ENCODE peak calls at places on chromosome 19, in eight cellular contexts. N is thyroid gland, Y is body of pancreas, A is left lung, L is astrocyte of the spinal cord, K is Calu3, P is fibroblast of pulmonary artery, E is stomach. Z is an unnamed sample.

GRCh38 chr19:11949201-11949600 is 15.6 kb upstream of the ZNF763 start:
- DNase-seq in N (no peak), Y (no peak), A (no peak), L (no peak), K (no peak), P (no peak), E (no peak), Z (no peak)

GRCh38 chr19:58394821-58395219 is 636 bp upstream of the RNF225 start:
- DNase-seq in N (no peak), Y (no peak), A (no peak), L (no peak), K (no peak), P (no peak), E (no peak), Z (no peak)

GRCh38 chr19:7137120-7137519 is 67.6 kb downstream of the ZNF557 start:
- DNase-seq in N (no peak), Y (no peak), A (no peak), L (no peak), K (no peak), P (no peak), E (no peak), Z (no peak)

GRCh38 chr19:18795540-18795939 is 4.4 kb upstream of the COMP start:
- DNase-seq in N (no peak), Y (no peak), A (peak), L (no peak), K (no peak), P (peak), E (no peak), Z (no peak)

GRCh38 chr19:39927524-39928356 is 6.7 kb downstream of the FCGBP start:
- DNase-seq in N (no peak), Y (no peak), A (no peak), L (no peak), K (no peak), P (no peak), E (peak), Z (no peak)

GRCh38 chr19:37872383-37872782 is 34.0 kb downstream of the WDR87 start:
- DNase-seq in N (no peak), Y (no peak), A (no peak), L (no peak), K (no peak), P (no peak), E (no peak), Z (no peak)

GRCh38 chr19:12913871-12914690 is 5.0 kb downstream of the SYCE2 start:
- DNase-seq in N (peak), Y (peak), A (no peak), L (no peak), K (no peak), P (peak), E (no peak), Z (no peak)

GRCh38 chr19:37932985-37933953 is 26.3 kb downstream of the SIPA1L3 start:
- DNase-seq in N (peak), Y (peak), A (peak), L (peak), K (peak), P (peak), E (peak), Z (no peak)

GRCh38 chr19:13707901-13708300 is 56.4 kb upstream of the MRI1 start:
- DNase-seq in N (no peak), Y (no peak), A (no peak), L (no peak), K (no peak), P (no peak), E (no peak), Z (no peak)

GRCh38 chr19:11481777-11482383 is 1.0 kb upstream of the ELAVL3 start:
- DNase-seq in N (peak), Y (peak), A (peak), L (peak), K (no peak), P (peak), E (peak), Z (peak)

GRCh38 chr19:10508036-10508435 is 4.9 kb upstream of the KEAP1 start:
- DNase-seq in N (no peak), Y (no peak), A (no peak), L (no peak), K (no peak), P (no peak), E (no peak), Z (no peak)

GRCh38 chr19:13727798-13728197 is 36.5 kb upstream of the MRI1 start:
- DNase-seq in N (no peak), Y (no peak), A (no peak), L (peak), K (no peak), P (peak), E (no peak), Z (no peak)

GRCh38 chr19:29785955-29786589 is 25.7 kb upstream of the CCNE1 start:
- DNase-seq in N (no peak), Y (no peak), A (peak), L (no peak), K (peak), P (no peak), E (no peak), Z (peak)

GRCh38 chr19:55646889-55647731 is 902 bp upstream of the CCDC106 start:
- DNase-seq in N (no peak), Y (no peak), A (peak), L (no peak), K (no peak), P (no peak), E (no peak), Z (no peak)

GRCh38 chr19:18311495-18311894 is 11.4 kb downstream of the LSM4 start:
- DNase-seq in N (no peak), Y (no peak), A (no peak), L (no peak), K (no peak), P (no peak), E (no peak), Z (no peak)

GRCh38 chr19:870963-871401 is 11.5 kb downstream of the CFD start:
- DNase-seq in N (peak), Y (no peak), A (no peak), L (peak), K (no peak), P (no peak), E (no peak), Z (no peak)

GRCh38 chr19:8185343-8186068 is 23.7 kb upstream of the CERS4 start:
- DNase-seq in N (no peak), Y (no peak), A (no peak), L (no peak), K (no peak), P (no peak), E (no peak), Z (peak)

GRCh38 chr19:10961073-10961762 is 388 bp downstream of the SMARCA4 start:
- DNase-seq in N (no peak), Y (peak), A (no peak), L (no peak), K (peak), P (peak), E (peak), Z (peak)

GRCh38 chr19:18478545-18479311 is 40.8 kb upstream of the ISYNA1 start:
- DNase-seq in N (peak), Y (peak), A (peak), L (peak), K (peak), P (peak), E (peak), Z (peak)

GRCh38 chr19:55451522-55452380 is 8.7 kb upstream of the SHISA7 start:
- DNase-seq in N (no peak), Y (no peak), A (peak), L (no peak), K (no peak), P (no peak), E (no peak), Z (no peak)

GRCh38 chr19:39080431-39080830 is 3.7 kb upstream of the ACP7 start:
- DNase-seq in N (no peak), Y (no peak), A (no peak), L (no peak), K (no peak), P (no peak), E (no peak), Z (no peak)

GRCh38 chr19:19637523-19638251 is 5.8 kb downstream of the GMIP start:
- DNase-seq in N (peak), Y (no peak), A (peak), L (no peak), K (no peak), P (no peak), E (peak), Z (no peak)

GRCh38 chr19:23957660-23958281 is 43.1 kb downstream of the ZNF726 start:
- DNase-seq in N (no peak), Y (no peak), A (no peak), L (peak), K (no peak), P (peak), E (no peak), Z (no peak)

GRCh38 chr19:40411958-40412499 is 1.1 kb downstream of the PRX start:
- DNase-seq in N (no peak), Y (no peak), A (no peak), L (no peak), K (no peak), P (no peak), E (no peak), Z (no peak)

GRCh38 chr19:508204-509150 is 1.2 kb downstream of the TPGS1 start:
- DNase-seq in N (no peak), Y (no peak), A (no peak), L (no peak), K (no peak), P (no peak), E (no peak), Z (no peak)

GRCh38 chr19:947707-948533 is 22.1 kb downstream of the ARID3A start:
- DNase-seq in N (peak), Y (peak), A (peak), L (no peak), K (no peak), P (no peak), E (peak), Z (peak)

GRCh38 chr19:56245062-56245740 is 27.3 kb upstream of the EDDM13 start:
- DNase-seq in N (no peak), Y (no peak), A (no peak), L (no peak), K (no peak), P (no peak), E (no peak), Z (no peak)

GRCh38 chr19:23817519-23817918 is 58.8 kb upstream of the ZNF681 start:
- DNase-seq in N (peak), Y (peak), A (no peak), L (no peak), K (no peak), P (peak), E (peak), Z (no peak)

GRCh38 chr19:48342841-48343540 is 17.6 kb downstream of the EMP3 start:
- DNase-seq in N (no peak), Y (no peak), A (no peak), L (peak), K (no peak), P (peak), E (no peak), Z (no peak)

GRCh38 chr19:355134-355533 is 10.5 kb upstream of the MIER2 start:
- DNase-seq in N (no peak), Y (no peak), A (no peak), L (no peak), K (no peak), P (no peak), E (no peak), Z (no peak)

GRCh38 chr19:52507266-52507665 is 20.2 kb upstream of the ZNF808 start:
- DNase-seq in N (peak), Y (no peak), A (no peak), L (no peak), K (no peak), P (no peak), E (no peak), Z (no peak)

GRCh38 chr19:10961763-10962536 is 1.1 kb downstream of the SMARCA4 start:
- DNase-seq in N (no peak), Y (no peak), A (no peak), L (peak), K (no peak), P (peak), E (no peak), Z (no peak)

GRCh38 chr19:7088999-7089398 is 19.5 kb downstream of the ZNF557 start:
- DNase-seq in N (no peak), Y (no peak), A (no peak), L (no peak), K (no peak), P (no peak), E (no peak), Z (no peak)

GRCh38 chr19:47447470-47448359 is 24.0 kb downstream of the SLC8A2 start:
- DNase-seq in N (no peak), Y (no peak), A (no peak), L (peak), K (peak), P (peak), E (peak), Z (peak)

GRCh38 chr19:46976845-46977320 is 42.8 kb upstream of the NPAS1 start:
- DNase-seq in N (peak), Y (peak), A (no peak), L (peak), K (peak), P (peak), E (peak), Z (no peak)

GRCh38 chr19:555474-555808 is 11.6 kb downstream of the GZMM start:
- DNase-seq in N (no peak), Y (no peak), A (peak), L (no peak), K (no peak), P (no peak), E (no peak), Z (no peak)

GRCh38 chr19:32976223-32976805 is 4.3 kb downstream of the FAAP24 start:
- DNase-seq in N (peak), Y (peak), A (no peak), L (peak), K (peak), P (peak), E (peak), Z (peak)

GRCh38 chr19:32966750-32967149 is 5.0 kb downstream of the CEP89 start:
- DNase-seq in N (no peak), Y (no peak), A (no peak), L (no peak), K (no peak), P (no peak), E (no peak), Z (no peak)

GRCh38 chr19:32971012-32971595 is 654 bp downstream of the CEP89 start:
- DNase-seq in N (peak), Y (no peak), A (no peak), L (no peak), K (no peak), P (no peak), E (no peak), Z (no peak)

GRCh38 chr19:32969549-32969948 is 2.2 kb downstream of the CEP89 start:
- DNase-seq in N (no peak), Y (no peak), A (no peak), L (no peak), K (no peak), P (no peak), E (no peak), Z (no peak)

GRCh38 chr19:32971715-32972540 is at the start of the genes CEP89 and FAAP24:
- DNase-seq in N (peak), Y (peak), A (peak), L (peak), K (peak), P (peak), E (peak), Z (peak)
- TF ChIP-seq CTCF in N (no peak), Y (peak), A (no peak), L (no peak), K (no peak), P (no peak), E (no peak), Z (peak)

GRCh38 chr19:45467115-45467455 is 711 bp upstream of the FOSB start:
- DNase-seq in N (no peak), Y (no peak), A (no peak), L (no peak), K (no peak), P (no peak), E (no peak), Z (no peak)
- TF ChIP-seq CTCF in N (no peak), Y (peak), A (no peak), L (no peak), K (no peak), P (no peak), E (no peak), Z (no peak)

DNA sequence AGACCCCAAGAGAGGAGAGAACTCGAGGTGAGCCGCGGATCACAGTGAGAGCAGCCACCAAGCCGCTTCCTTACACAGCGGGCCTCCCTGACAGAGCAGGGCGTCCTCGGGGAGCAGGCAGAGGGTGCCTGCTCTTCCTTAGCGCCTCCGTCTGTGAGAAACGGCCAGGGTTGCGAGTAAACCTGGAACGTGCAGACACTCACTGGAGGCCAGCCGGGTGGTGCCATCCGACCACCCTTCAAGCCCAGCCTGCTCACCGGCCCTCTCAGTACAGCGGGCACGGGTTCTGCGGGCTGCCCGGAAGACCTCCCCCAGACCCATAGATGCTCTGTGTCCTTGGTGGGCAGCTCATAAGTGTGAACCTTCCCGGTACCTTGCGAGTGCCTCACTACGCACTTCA is 9.7 kb downstream of the DOT1L start:
- DNase-seq in N (no peak), Y (no peak), A (no peak), L (no peak), K (no peak), P (no peak), E (no peak), Z (no peak)
- TF ChIP-seq CTCF in N (no peak), Y (no peak), A (no peak), L (no peak), K (no peak), P (no peak), E (no peak), Z (no peak)

DNA sequence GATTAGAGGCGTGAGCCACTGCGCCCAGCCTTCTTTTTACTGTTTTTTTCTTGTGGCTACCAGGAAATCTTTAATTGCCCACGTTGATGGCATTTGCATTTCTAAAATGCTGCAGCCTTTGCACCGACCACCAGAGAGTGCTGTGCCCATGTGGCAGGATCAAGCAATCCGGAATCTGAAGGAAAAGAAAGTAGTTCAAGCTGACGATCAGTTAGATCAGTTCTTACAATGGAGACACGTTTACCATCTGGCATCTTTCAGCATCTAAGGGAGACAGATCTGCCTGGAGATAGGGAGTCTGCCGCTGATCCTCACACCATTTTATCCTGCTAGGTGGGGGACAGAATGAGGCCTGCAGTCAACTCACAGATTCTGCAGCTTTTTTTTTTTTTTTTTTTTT is 19.9 kb downstream of the TINCR start:
- DNase-seq in N (no peak), Y (no peak), A (no peak), L (peak), K (peak), P (peak), E (peak), Z (no peak)
- TF ChIP-seq CTCF in N (no peak), Y (peak), A (peak), L (peak), K (peak), P (peak), E (peak), Z (peak)

GRCh38 chr19:4557186-4557970 is 2.1 kb downstream of the SEMA6B start:
- DNase-seq in N (no peak), Y (no peak), A (no peak), L (no peak), K (peak), P (no peak), E (no peak), Z (no peak)
- TF ChIP-seq CTCF in N (no peak), Y (peak), A (no peak), L (peak), K (no peak), P (peak), E (no peak), Z (peak)

GRCh38 chr19:50460161-50460765 is 16.0 kb upstream of the EMC10 start:
- DNase-seq in N (no peak), Y (no peak), A (peak), L (peak), K (peak), P (peak), E (no peak), Z (peak)
- TF ChIP-seq CTCF in N (no peak), Y (no peak), A (no peak), L (no peak), K (no peak), P (no peak), E (no peak), Z (peak)

GRCh38 chr19:44753932-44754742 is 5.6 kb downstream of the BCL3 start:
- DNase-seq in N (peak), Y (peak), A (peak), L (peak), K (peak), P (peak), E (peak), Z (peak)

GRCh38 chr19:44754743-44755066 is 6.2 kb downstream of the BCL3 start:
- DNase-seq in N (peak), Y (no peak), A (no peak), L (no peak), K (no peak), P (no peak), E (no peak), Z (no peak)

GRCh38 chr19:44753619-44753931 is 5.1 kb downstream of the BCL3 start:
- DNase-seq in N (no peak), Y (no peak), A (no peak), L (no peak), K (no peak), P (no peak), E (no peak), Z (no peak)

GRCh38 chr19:44752123-44752815 is 3.8 kb downstream of the BCL3 start:
- DNase-seq in N (no peak), Y (no peak), A (no peak), L (no peak), K (no peak), P (no peak), E (no peak), Z (no peak)

GRCh38 chr19:44752816-44753618 is 4.5 kb downstream of the BCL3 start:
- DNase-seq in N (peak), Y (peak), A (peak), L (peak), K (peak), P (peak), E (peak), Z (peak)
- TF ChIP-seq CTCF in N (no peak), Y (peak), A (no peak), L (peak), K (no peak), P (no peak), E (no peak), Z (no peak)

GRCh38 chr19:41999071-41999877 is 5.2 kb upstream of the ATP1A3 start:
- DNase-seq in N (no peak), Y (no peak), A (peak), L (no peak), K (peak), P (no peak), E (no peak), Z (no peak)
- TF ChIP-seq CTCF in N (no peak), Y (no peak), A (no peak), L (no peak), K (no peak), P (no peak), E (no peak), Z (no peak)